ENCODE peak calls at places on chromosomes 2 and 18, in five cellular contexts. Z, J, O, U and H are unnamed samples. For H3K4me1, the result is how much of the 10 kb centered on the place peaks cover.

GRCh38 chr2:237731663-237732062 is 66.9 kb upstream of the RBM44 start:
- DNase-seq in Z (peak), J (peak), O (peak), U (peak), H (peak)

GRCh38 chr18:11925800-11926481 is 17.8 kb upstream of the MPPE1 start:
- DNase-seq in Z (no peak), J (no peak), O (no peak), U (peak), H (no peak)

GRCh38 chr18:12010187-12010802 is 29.0 kb downstream of the IMPA2 start:
- DNase-seq in Z (no peak), J (no peak), O (no peak), U (no peak), H (no peak)

GRCh38 chr2:168773719-168774521 is 28.5 kb upstream of the NOSTRIN start:
- DNase-seq in Z (no peak), J (peak), O (peak), U (peak), H (peak)

GRCh38 chr2:3741372-3741771 is 38.0 kb downstream of the DCDC2C start:
- DNase-seq in Z (no peak), J (no peak), O (no peak), U (no peak), H (no peak)

GRCh38 chr2:145235312-145235711 is 715.4 kb upstream of the ZEB2 start:
- DNase-seq in Z (no peak), J (no peak), O (no peak), U (no peak), H (no peak)

GRCh38 chr2:50401772-50402653 is 629.9 kb downstream of the NRXN1 start:
- DNase-seq in Z (no peak), J (peak), O (peak), U (peak), H (peak)

GRCh38 chr2:73851274-73851673 is 22.5 kb downstream of the STAMBP start:
- DNase-seq in Z (no peak), J (peak), O (no peak), U (no peak), H (no peak)

GRCh38 chr2:10216677-10217498 is 85.8 kb upstream of the HPCAL1 start:
- DNase-seq in Z (no peak), J (peak), O (no peak), U (no peak), H (peak)

GRCh38 chr2:40448476-40449079 is 3.3 kb downstream of the SLC8A1 start:
- DNase-seq in Z (no peak), J (peak), O (peak), U (peak), H (peak)

GRCh38 chr2:234911271-234911670 is 40.5 kb upstream of the SH3BP4 start:
- DNase-seq in Z (peak), J (peak), O (peak), U (peak), H (peak)

GRCh38 chr18:29436459-29436858 is 1259.5 kb upstream of the CDH2 start:
- DNase-seq in Z (no peak), J (no peak), O (no peak), U (no peak), H (no peak)

GRCh38 chr2:86686905-86687304 is 33.2 kb upstream of the RMND5A start:
- DNase-seq in Z (no peak), J (no peak), O (no peak), U (no peak), H (no peak)

GRCh38 chr2:158935617-158936016 is 32.8 kb upstream of the TANC1 start:
- DNase-seq in Z (no peak), J (no peak), O (no peak), U (no peak), H (no peak)

GRCh38 chr2:106189764-106190468 is 4.2 kb downstream of the UXS1 start:
- DNase-seq in Z (peak), J (peak), O (peak), U (peak), H (peak)

GRCh38 chr18:9708882-9709877 is 1.1 kb downstream of the RAB31 start:
- DNase-seq in Z (peak), J (no peak), O (no peak), U (peak), H (peak)

GRCh38 chr18:22340340-22340739 is 77.4 kb downstream of the CTAGE1 start:
- DNase-seq in Z (no peak), J (no peak), O (no peak), U (no peak), H (no peak)

GRCh38 chr2:27705851-27706622 is 42.3 kb downstream of the SLC4A1AP start:
- DNase-seq in Z (peak), J (peak), O (peak), U (peak), H (peak)

GRCh38 chr18:28350821-28351220 is 173.9 kb upstream of the CDH2 start:
- DNase-seq in Z (no peak), J (no peak), O (no peak), U (no peak), H (no peak)

GRCh38 chr2:170301606-170302005 is 123.7 kb downstream of the MYO3B start:
- DNase-seq in Z (no peak), J (no peak), O (no peak), U (no peak), H (no peak)

GRCh38 chr18:55251186-55251995 is 292.1 kb upstream of the CCDC68 start:
- DNase-seq in Z (no peak), J (peak), O (peak), U (no peak), H (no peak)

GRCh38 chr2:183996825-183997823 is 601.2 kb upstream of the ZNF804A start:
- DNase-seq in Z (no peak), J (no peak), O (no peak), U (no peak), H (no peak)

GRCh38 chr2:134667541-134667940 is 51.3 kb downstream of the TMEM163 start:
- DNase-seq in Z (no peak), J (peak), O (no peak), U (no peak), H (no peak)

GRCh38 chr18:8696749-8697211 is 8.6 kb upstream of the MTCL1 start:
- DNase-seq in Z (no peak), J (peak), O (peak), U (peak), H (peak)

GRCh38 chr18:60020107-60020925 is 120.5 kb downstream of the PMAIP1 start:
- DNase-seq in Z (no peak), J (no peak), O (peak), U (peak), H (peak)

GRCh38 chr2:85747441-85747840 is 6.3 kb upstream of the ATOH8 start:
- DNase-seq in Z (no peak), J (no peak), O (no peak), U (no peak), H (no peak)

GRCh38 chr18:44536619-44537018 is 144.1 kb upstream of the SETBP1 start:
- DNase-seq in Z (no peak), J (no peak), O (no peak), U (no peak), H (no peak)

GRCh38 chr2:117536139-117536538 is 278.4 kb upstream of the DDX18 start:
- DNase-seq in Z (no peak), J (peak), O (no peak), U (peak), H (no peak)

GRCh38 chr2:110729106-110729505 is 3.3 kb upstream of the ACOXL start:
- DNase-seq in Z (no peak), J (no peak), O (no peak), U (no peak), H (no peak)

GRCh38 chr2:13616656-13617055 is 899.9 kb downstream of the TRIB2 start:
- DNase-seq in Z (no peak), J (no peak), O (no peak), U (no peak), H (no peak)

GRCh38 chr2:58930541-58930940 is 689.4 kb upstream of the FANCL start:
- DNase-seq in Z (no peak), J (no peak), O (peak), U (no peak), H (peak)

GRCh38 chr2:11748018-11748860 is 1.8 kb downstream of the LPIN1 start:
- DNase-seq in Z (no peak), J (no peak), O (no peak), U (no peak), H (no peak)

GRCh38 chr18:55280515-55280914 is 307.5 kb downstream of the TCF4 start:
- DNase-seq in Z (no peak), J (no peak), O (peak), U (no peak), H (no peak)

GRCh38 chr2:241272722-241273551 is 42.5 kb downstream of the HDLBP start:
- DNase-seq in Z (no peak), J (peak), O (peak), U (peak), H (peak)

GRCh38 chr2:48471048-48471474 is 58.9 kb upstream of the STON1 start:
- DNase-seq in Z (peak), J (peak), O (peak), U (peak), H (peak)

GRCh38 chr2:223465793-223466192 is 136.4 kb downstream of the SCG2 start:
- DNase-seq in Z (peak), J (peak), O (peak), U (peak), H (peak)

GRCh38 chr2:127437056-127437455 is 18.8 kb downstream of the PROC start:
- DNase-seq in Z (no peak), J (no peak), O (no peak), U (no peak), H (no peak)

GRCh38 chr2:26778507-26778906 is 7.3 kb upstream of the CENPA start:
- DNase-seq in Z (no peak), J (no peak), O (peak), U (no peak), H (no peak)

DNA sequence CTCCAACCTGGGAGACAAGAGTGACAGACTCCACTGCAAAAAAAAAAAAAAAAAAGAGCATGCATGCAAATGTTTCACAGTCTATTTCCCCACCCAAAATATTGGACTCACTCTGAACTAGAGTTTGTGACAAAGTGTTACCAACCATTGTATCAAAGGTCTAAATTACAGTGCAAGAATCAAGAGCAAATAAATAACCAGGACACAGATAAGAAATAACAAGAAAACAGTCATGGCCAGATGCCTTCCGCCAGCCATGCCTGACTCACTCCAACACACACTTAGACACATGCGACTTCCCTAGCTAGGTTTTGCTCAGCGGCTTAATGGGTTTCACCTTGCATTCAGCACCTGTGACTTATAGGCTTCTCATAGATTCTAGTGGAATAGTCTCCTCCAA is 62.8 kb downstream of the CYB5A start:
- DNase-seq in Z (no peak), J (no peak), O (no peak), U (no peak), H (no peak)
- H3K4me1 ChIP-seq in Z (half or more), J (under half), O (under half), U (under half), H (under half)

GRCh38 chr18:7116832-7117389 is 686 bp downstream of the LAMA1 start:
- DNase-seq in Z (no peak), J (no peak), O (no peak), U (peak), H (peak)
- H2AFZ ChIP-seq in Z (no peak), J (peak), O (peak), U (no peak), H (no peak)

GRCh38 chr2:217835931-217836881 is 166.6 kb downstream of the TNS1 start:
- DNase-seq in Z (no peak), J (no peak), O (peak), U (peak), H (peak)
- H3K4me1 ChIP-seq in Z (under half), J (under half), O (under half), U (under half), H (under half)

DNA sequence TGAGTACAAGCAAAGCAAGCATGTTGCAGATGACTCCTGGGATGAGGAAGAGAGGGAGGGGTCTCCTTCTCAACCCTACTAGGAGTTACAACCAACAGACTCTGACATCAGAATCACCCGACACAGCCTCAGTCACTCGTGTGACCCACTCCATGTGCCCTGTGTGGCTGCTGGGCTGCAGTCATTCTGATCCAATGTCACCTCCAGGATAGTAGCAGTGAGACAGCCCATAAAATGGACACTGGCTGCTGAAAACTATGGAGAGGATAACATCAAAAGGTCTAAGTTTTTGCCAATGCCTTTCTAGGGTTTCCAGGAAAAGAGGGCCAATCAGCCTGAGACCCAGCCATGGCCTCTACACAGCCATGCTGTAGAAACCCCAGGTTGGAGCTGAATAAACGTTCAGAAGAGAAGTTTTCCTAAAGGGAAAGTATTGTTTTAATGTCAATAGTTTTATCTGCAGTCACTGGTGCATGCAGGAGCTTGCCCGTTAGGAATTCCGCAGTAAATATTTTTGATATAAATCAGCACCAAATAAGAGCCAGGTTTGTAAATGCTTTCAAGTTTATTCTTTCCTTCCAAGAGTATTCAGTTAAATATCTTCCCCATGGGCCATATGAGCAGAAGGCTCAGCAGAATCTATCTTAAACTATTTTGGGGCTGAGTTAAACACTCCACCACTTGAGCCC is 92.2 kb upstream of the PID1 start:
- DNase-seq in Z (no peak), J (peak), O (no peak), U (no peak), H (peak)
- H2AFZ ChIP-seq in Z (no peak), J (peak), O (no peak), U (no peak), H (no peak)

GRCh38 chr2:54107903-54108615 is 7.4 kb upstream of the ACYP2 start:
- DNase-seq in Z (no peak), J (no peak), O (no peak), U (peak), H (no peak)
- H3K4me1 ChIP-seq in Z (under half), J (under half), O (under half), U (under half), H (under half)

GRCh38 chr2:203535784-203536590 is 886 bp upstream of the RAPH1 start:
- DNase-seq in Z (peak), J (peak), O (peak), U (peak), H (peak)
- H2AFZ ChIP-seq in Z (peak), J (peak), O (peak), U (no peak), H (peak)

DNA sequence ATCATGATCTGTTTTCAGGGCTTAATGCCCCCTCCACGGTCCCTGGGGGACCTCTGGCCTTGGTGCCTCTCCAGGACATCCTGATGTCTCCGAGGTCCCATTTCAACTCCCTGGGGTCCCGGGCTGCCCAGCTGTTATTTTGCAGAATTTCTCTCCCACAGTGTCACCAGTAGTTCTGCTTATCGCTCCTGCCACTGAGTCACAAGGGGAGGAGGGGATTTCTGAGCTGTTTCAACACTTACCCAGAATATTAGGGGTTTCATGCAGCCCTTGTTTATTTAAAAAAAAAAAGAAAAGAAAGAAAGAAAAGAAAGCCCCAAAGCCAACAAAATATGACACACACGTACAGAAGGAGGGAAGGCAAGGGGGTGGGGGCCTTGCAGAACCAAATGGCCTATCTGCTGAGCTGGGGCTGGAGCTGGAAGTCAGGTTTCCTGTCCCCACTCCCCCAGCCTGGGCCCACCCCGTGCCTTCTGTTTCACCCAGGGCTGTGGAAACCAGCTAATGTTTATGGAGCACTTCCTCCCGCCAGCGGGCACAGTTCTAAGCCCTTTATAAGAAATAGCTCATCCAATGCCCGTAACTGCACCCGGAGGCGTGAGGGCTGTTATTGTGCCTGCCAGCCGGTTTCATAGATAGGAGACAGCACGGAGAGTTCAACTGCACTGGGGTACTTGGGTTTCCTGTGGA is 8.4 kb upstream of the ARID5A start:
- DNase-seq in Z (no peak), J (no peak), O (peak), U (peak), H (peak)
- H3K4me1 ChIP-seq in Z (under half), J (under half), O (under half), U (under half), H (under half)

DNA sequence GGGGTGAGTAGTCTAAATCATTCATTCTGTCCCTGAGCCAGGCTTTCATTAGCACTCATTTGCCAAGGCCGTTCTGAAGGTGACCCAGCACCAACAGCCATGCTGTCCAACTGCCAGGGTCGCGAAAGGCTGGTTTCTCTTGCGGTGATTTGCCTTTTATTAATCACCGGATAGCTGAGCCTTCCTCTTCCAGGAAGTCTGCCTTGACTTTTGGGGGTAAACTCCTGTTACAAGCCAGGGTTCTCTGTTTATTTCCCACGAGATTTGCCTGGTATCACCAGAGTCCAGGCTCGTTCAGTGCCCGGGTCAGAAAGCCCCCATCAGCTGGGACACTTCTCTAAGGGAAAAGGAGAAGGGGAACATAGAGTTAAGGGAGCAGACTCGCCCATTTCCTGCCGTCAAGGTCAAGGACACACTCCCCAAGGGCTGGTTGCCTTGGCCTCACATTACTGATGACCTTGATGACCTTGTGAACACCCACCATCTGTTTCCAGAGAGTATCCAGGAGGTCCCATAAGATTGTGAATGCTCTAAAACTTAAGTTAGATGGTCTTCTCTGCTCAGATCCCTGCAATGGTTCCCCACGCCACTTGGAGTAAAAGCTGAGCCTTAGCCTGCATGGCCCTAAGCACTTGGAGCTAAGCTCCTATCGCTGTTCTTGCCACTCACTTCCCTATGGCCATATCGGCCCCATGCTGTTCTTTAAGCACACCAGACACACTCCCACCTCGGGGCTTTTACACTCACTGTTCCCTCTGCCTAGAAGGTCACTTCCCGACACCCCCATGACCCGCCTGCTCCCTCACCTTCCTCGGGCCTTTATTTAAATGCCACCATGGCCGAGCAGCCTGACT is 118.0 kb upstream of the STPG4 start:
- DNase-seq in Z (peak), J (no peak), O (no peak), U (no peak), H (no peak)
- H2AFZ ChIP-seq in Z (peak), J (peak), O (no peak), U (no peak), H (no peak)

DNA sequence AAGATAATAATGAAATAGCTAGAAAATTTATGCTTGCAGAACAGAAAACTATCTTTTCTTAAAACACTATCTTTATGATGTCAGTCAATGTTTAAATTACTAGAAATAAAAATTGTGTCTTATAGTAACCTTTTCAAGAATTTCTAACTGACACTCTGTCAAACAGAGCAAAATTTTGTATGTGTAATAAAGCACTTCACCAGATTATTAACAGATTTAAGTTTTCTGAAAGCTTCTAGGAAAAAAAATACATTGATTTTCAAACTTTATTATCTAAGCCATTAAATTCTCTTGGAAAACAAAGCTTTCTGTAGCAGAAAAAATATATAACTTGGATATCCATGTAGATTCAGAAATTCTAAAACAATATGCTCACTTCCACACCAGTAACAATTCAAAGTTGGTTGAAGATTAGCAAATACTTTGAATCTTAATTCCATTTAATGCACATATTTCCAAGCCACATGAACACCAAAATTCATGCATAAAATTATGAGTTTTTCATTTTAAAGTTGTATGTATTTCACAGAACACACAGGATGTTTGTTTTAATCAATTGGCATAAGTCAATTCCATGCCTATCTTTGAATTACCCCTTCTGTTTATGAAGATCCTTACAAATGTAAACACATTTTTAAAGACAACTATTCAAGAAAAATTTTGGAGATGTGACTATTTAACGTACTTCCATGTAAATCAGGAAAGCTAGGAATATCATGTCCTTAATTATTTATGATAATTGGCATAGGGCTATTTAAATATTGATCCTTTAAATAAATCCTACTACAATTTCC is 19.9 kb downstream of the FN1 start:
- DNase-seq in Z (no peak), J (no peak), O (no peak), U (no peak), H (no peak)
- H3K4me1 ChIP-seq in Z (under half), J (under half), O (under half), U (under half), H (under half)

GRCh38 chr2:209340522-209340921 is 83.3 kb upstream of the MAP2 start:
- DNase-seq in Z (peak), J (peak), O (no peak), U (no peak), H (no peak)

GRCh38 chr2:209348453-209348852 is 75.4 kb upstream of the MAP2 start:
- DNase-seq in Z (no peak), J (no peak), O (no peak), U (no peak), H (peak)

GRCh38 chr2:209344349-209344748 is 79.5 kb upstream of the MAP2 start:
- DNase-seq in Z (no peak), J (no peak), O (no peak), U (no peak), H (no peak)
- H2AFZ ChIP-seq in Z (no peak), J (no peak), O (no peak), U (no peak), H (no peak)